ENCODE peak calls at places on chromosomes 6 and 20, in five cellular contexts. Z is HCT116; T is stomach; U is CD4-positive, CD25-positive, alpha-beta regulatory T cell; S is sigmoid colon. K is an unnamed sample.

GRCh38 chr20:44730441-44730840 is 15.2 kb upstream of the KCNK15 start:
- DNase-seq in T (no peak), Z (peak), S (no peak), U (no peak), K (no peak)

GRCh38 chr6:38213275-38213674 is 393.7 kb downstream of the ZFAND3 start:
- DNase-seq in U (no peak), S (no peak), T (no peak), Z (no peak), K (peak)

GRCh38 chr6:92023410-92023940 is 1395.9 kb downstream of the EPHA7 start:
- DNase-seq in U (no peak), S (no peak), Z (no peak), T (no peak), K (no peak)

GRCh38 chr6:23659125-23659524 is 466.9 kb upstream of the NRSN1 start:
- DNase-seq in U (no peak), Z (no peak), T (no peak), S (no peak), K (peak)

GRCh38 chr6:156948807-156949206 is 171.6 kb downstream of the ARID1B start:
- DNase-seq in S (no peak), U (no peak), Z (peak), T (no peak), K (no peak)

GRCh38 chr20:5770987-5771318 is 20.8 kb downstream of the SHLD1 start:
- DNase-seq in T (no peak), Z (no peak), U (no peak), S (no peak), K (no peak)

GRCh38 chr6:124960757-124961467 is 1.3 kb upstream of the RNF217 start:
- DNase-seq in S (no peak), T (no peak), Z (no peak), U (no peak), K (no peak)

GRCh38 chr20:61575151-61575937 is 323.3 kb downstream of the CDH4 start:
- DNase-seq in S (no peak), Z (no peak), T (no peak), U (no peak), K (no peak)

GRCh38 chr20:63212792-63213191 is 3.1 kb downstream of the YTHDF1 start:
- DNase-seq in U (no peak), S (no peak), T (no peak), Z (no peak), K (no peak)

GRCh38 chr20:59790388-59790787 is 143.0 kb downstream of the SYCP2 start:
- DNase-seq in T (no peak), S (no peak), U (no peak), Z (no peak), K (no peak)

GRCh38 chr20:39745380-39745779 is 783.2 kb downstream of the DHX35 start:
- DNase-seq in Z (no peak), S (no peak), U (no peak), T (no peak), K (no peak)

GRCh38 chr6:42017021-42017643 is 33.2 kb upstream of the TAF8 start:
- DNase-seq in S (no peak), T (no peak), Z (no peak), U (peak), K (no peak)
- H3K27ac ChIP-seq in S (peak), T (no peak), Z (no peak), U (no peak), K (peak)

GRCh38 chr6:40563111-40563510 is 24.1 kb downstream of the LRFN2 start:
- DNase-seq in T (no peak), S (no peak), U (no peak), Z (no peak), K (no peak)

GRCh38 chr6:40573221-40573620 is 13.9 kb downstream of the LRFN2 start:
- DNase-seq in Z (no peak), T (no peak), S (no peak), U (no peak), K (no peak)

GRCh38 chr6:40569162-40569920 is 17.8 kb downstream of the LRFN2 start:
- DNase-seq in Z (no peak), S (peak), U (no peak), T (no peak), K (no peak)

DNA sequence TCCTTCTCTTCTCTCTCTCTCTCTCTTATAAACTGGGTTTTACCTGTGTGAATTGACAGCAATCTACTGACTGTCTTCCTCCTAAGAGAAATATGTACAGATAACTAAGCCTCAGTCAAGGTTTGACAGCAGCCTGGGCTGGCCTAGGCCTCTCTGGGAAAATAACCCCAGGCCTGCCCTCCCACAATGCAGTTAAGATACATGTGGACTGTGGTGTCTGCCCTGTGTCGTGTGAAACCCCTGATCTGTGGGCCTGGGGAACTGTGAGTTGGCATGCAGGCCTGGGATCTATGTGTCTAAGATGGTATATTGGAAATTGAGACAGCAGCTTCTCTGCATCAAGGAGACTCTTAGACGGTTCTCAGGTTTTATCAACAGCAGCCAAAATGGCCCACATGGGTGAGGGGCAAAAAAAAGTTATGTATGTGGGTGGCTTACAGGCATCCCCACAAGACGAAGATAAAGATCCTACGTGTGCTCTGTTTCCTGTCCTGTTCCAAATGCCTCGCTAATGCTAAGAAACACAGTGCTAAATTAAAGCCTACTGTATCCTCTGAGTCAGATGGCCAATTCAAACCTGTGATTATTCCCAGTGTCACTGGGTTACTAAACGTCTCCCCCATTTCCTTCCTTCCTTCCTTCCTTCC is 19.0 kb downstream of the LRFN2 start:
- DNase-seq in T (no peak), U (no peak), S (no peak), Z (no peak), K (no peak)
- H3K27ac ChIP-seq in T (no peak), U (no peak), S (no peak), Z (no peak), K (no peak)

GRCh38 chr6:31585531-31585930 is 546 bp upstream of the LST1 start:
- DNase-seq in S (no peak), U (peak), Z (peak), T (no peak), K (no peak)

GRCh38 chr6:31586013-31586412 is at the start of gene LST1:
- DNase-seq in S (no peak), U (no peak), T (no peak), Z (no peak), K (peak)

GRCh38 chr6:31588871-31589650 is 3.0 kb downstream of the LST1 start:
- DNase-seq in U (no peak), S (no peak), T (no peak), Z (no peak), K (no peak)

GRCh38 chr6:31586596-31586995 is 519 bp downstream of the LST1 start:
- DNase-seq in Z (no peak), T (no peak), U (peak), S (no peak), K (no peak)

DNA sequence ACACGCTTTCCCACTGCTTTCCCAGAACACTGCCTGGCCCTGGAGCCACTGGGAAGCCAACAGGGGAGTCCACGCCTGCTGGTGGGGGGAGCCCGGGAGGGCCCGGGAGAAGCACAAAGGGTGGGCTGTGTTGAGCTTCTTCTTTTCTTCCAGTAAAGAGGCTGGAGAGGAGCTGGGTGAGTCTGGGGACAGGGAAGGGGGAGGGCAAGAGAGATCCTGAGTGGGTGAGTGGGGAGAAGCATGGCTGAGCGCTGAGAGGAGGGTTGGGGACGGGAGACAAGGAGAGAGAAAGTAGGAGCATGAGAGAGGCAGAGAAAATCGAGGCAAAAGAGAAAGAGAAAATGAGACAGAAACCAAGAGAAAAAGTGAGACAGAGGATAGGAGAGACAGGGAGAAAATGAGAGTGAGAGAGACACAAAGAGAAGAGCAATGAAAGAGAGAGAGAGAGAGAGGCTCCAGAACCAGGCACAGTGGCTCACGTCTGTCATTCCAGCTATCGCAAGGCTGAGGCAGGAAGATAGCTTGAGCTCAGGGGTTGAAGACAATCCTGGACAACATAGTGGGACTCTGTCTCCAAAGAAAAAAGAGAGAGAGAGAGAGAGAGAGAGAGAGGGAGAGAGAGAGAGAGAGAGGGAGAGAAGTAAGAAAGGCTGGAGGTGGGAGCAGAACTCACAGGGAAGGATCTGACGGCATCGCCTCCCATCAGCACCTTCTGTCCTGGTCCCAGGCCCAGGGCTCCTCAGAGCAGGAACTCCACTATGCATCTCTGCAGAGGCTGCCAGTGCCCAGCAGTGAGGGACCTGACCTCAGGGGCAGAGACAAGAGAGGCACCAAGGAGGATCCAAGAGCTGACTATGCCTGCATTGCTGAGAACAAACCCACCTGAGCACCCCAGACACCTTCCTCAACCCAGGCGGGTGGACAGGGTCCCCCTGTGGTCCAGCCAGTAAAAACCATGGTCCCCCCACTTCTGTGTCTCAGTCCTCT is 2.0 kb downstream of the LST1 start:
- DNase-seq in S (no peak), Z (no peak), U (peak), T (no peak), K (no peak)
- H3K27ac ChIP-seq in S (peak), Z (no peak), U (peak), T (no peak), K (no peak)

GRCh38 chr6:14848019-14848418 is 397.9 kb upstream of the JARID2 start:
- DNase-seq in S (no peak), T (no peak), Z (no peak), U (no peak), K (no peak)
- H3K27ac ChIP-seq in S (no peak), T (no peak), Z (no peak), U (no peak), K (no peak)

DNA sequence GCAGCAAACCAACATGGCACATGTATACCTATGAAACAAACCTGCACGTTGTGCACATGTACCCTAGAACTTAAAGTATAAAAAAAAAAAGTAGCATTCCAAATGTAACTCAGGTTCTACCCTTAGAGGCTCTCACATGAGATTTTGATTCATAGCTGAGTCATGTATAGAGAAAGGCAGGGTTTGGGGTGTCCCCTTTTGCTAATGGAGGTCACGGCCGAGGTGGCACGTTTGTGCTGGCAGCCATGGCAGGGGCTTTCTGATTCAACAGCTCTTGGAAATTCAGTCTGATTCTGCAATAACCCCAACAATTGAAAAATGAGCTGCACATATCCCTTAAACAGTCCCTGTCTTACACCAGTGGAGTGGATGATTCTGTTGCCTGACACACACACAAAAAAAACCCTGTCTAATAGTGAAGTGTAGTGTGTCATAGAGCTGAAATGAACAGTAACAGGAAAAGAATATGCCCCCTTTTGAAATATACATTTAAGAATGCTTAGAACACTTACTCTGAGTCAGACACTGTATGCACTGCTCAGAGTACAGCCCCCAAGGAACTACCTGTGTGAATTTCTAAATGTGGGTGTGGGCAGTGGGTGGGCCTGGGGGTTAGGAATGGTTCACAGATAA is 40.4 kb upstream of the ARG1 start:
- DNase-seq in U (peak), Z (no peak), T (no peak), S (no peak), K (no peak)
- H3K27ac ChIP-seq in U (no peak), Z (no peak), T (no peak), S (no peak), K (no peak)

GRCh38 chr20:51412991-51413471 is 129.5 kb downstream of the NFATC2 start:
- DNase-seq in T (no peak), Z (no peak), U (no peak), S (no peak), K (peak)

GRCh38 chr20:51413753-51414323 is 128.7 kb downstream of the NFATC2 start:
- DNase-seq in S (no peak), Z (no peak), T (no peak), U (peak), K (no peak)

GRCh38 chr20:51411867-51412266 is 130.7 kb downstream of the NFATC2 start:
- DNase-seq in Z (no peak), U (no peak), S (no peak), T (no peak), K (no peak)

GRCh38 chr20:51410586-51411325 is 131.8 kb downstream of the NFATC2 start:
- DNase-seq in U (no peak), S (no peak), T (no peak), Z (no peak), K (no peak)

GRCh38 chr20:51412333-51412761 is 130.2 kb downstream of the NFATC2 start:
- DNase-seq in T (no peak), S (peak), Z (no peak), U (no peak), K (no peak)
- H3K27ac ChIP-seq in T (no peak), S (peak), Z (no peak), U (no peak), K (peak)

GRCh38 chr20:52754366-52754765 is 217.8 kb upstream of the TSHZ2 start:
- DNase-seq in U (no peak), Z (no peak), T (no peak), S (no peak), K (no peak)
- H3K27ac ChIP-seq in U (no peak), Z (no peak), T (no peak), S (no peak), K (no peak)

GRCh38 chr20:37741055-37741454 is 47.2 kb downstream of the CTNNBL1 start:
- DNase-seq in U (no peak), S (no peak), T (no peak), Z (no peak), K (peak)
- H3K27ac ChIP-seq in U (no peak), S (no peak), T (peak), Z (no peak), K (no peak)

GRCh38 chr6:27156874-27157460 is 90.5 kb upstream of the PRSS16 start:
- DNase-seq in Z (no peak), U (no peak), T (no peak), S (no peak), K (no peak)

GRCh38 chr6:27154696-27155095 is 92.8 kb upstream of the PRSS16 start:
- DNase-seq in T (no peak), Z (no peak), S (no peak), U (peak), K (no peak)

GRCh38 chr6:27159725-27160124 is 87.8 kb upstream of the PRSS16 start:
- DNase-seq in Z (no peak), T (no peak), U (no peak), S (no peak), K (no peak)

GRCh38 chr6:27158316-27158643 is 89.2 kb upstream of the PRSS16 start:
- DNase-seq in Z (no peak), S (no peak), U (no peak), T (no peak), K (no peak)

GRCh38 chr6:27157461-27158315 is 89.8 kb upstream of the PRSS16 start:
- DNase-seq in T (peak), Z (peak), S (peak), U (peak), K (peak)
- H3K27ac ChIP-seq in T (no peak), Z (peak), S (no peak), U (peak), K (no peak)